ENCODE peak calls at places on chromosomes 3 and 15, in five cellular contexts. A is prostate gland, H is cardiac muscle cell, S is HFFc6, R is B cell. V is an unnamed sample.

GRCh38 chr3:28279770-28280169 is 38.4 kb downstream of the CMC1 start:
- DNase-seq in S (no peak), R (no peak), A (no peak), H (no peak), V (no peak)

GRCh38 chr15:94306700-94307650 is 75.6 kb downstream of the MCTP2 start:
- DNase-seq in A (no peak), S (no peak), H (no peak), R (peak), V (peak)

GRCh38 chr3:95775486-95776094 is 1038.8 kb upstream of the EPHA6 start:
- DNase-seq in S (no peak), A (no peak), H (no peak), R (no peak), V (no peak)

GRCh38 chr3:13533823-13534435 is 15.0 kb upstream of the FBLN2 start:
- DNase-seq in R (no peak), A (no peak), H (no peak), S (no peak), V (no peak)

GRCh38 chr3:49119439-49119838 is 1.2 kb downstream of the USP19 start:
- DNase-seq in S (peak), A (no peak), H (no peak), R (no peak), V (no peak)

GRCh38 chr3:76222115-76222652 is 436.8 kb upstream of the ZNF717 start:
- DNase-seq in R (no peak), S (no peak), A (no peak), H (no peak), V (no peak)

GRCh38 chr3:62873672-62874397 is 1.4 kb downstream of the CADPS start:
- DNase-seq in H (no peak), A (peak), R (no peak), S (no peak), V (no peak)

GRCh38 chr3:124177070-124177469 is 185.1 kb upstream of the ROPN1 start:
- DNase-seq in S (no peak), A (no peak), R (no peak), H (no peak), V (no peak)

GRCh38 chr15:49855917-49856637 is 235.2 kb downstream of the DTWD1 start:
- DNase-seq in R (no peak), S (peak), H (peak), A (no peak), V (no peak)

GRCh38 chr3:147267431-147267830 is 138.9 kb downstream of the ZIC4 start:
- DNase-seq in A (no peak), S (peak), H (no peak), R (no peak), V (no peak)

GRCh38 chr3:52835766-52836470 is 1.1 kb upstream of the MUSTN1 start:
- DNase-seq in S (no peak), A (no peak), H (no peak), R (no peak), V (no peak)

GRCh38 chr3:8741581-8742355 is 8.2 kb downstream of the CAV3 start:
- DNase-seq in H (peak), A (no peak), S (peak), R (no peak), V (no peak)

GRCh38 chr15:52134502-52135144 is 22.0 kb upstream of the BCL2L10 start:
- DNase-seq in H (no peak), S (no peak), R (no peak), A (no peak), V (no peak)
- TF ChIP-seq CTCF in H (no peak), S (no peak), R (no peak), A (no peak), V (no peak)

GRCh38 chr3:179148446-179149238 is 485 bp downstream of the PIK3CA start:
- DNase-seq in A (peak), S (peak), R (peak), H (peak), V (peak)
- TF ChIP-seq CTCF in A (no peak), S (no peak), R (no peak), H (no peak), V (no peak)

GRCh38 chr15:83918011-83918410 is 264.1 kb downstream of the ADAMTSL3 start:
- DNase-seq in R (no peak), A (no peak), S (no peak), H (no peak), V (no peak)

GRCh38 chr15:83922895-83923294 is 269.0 kb downstream of the ADAMTSL3 start:
- DNase-seq in H (no peak), S (no peak), A (no peak), R (no peak), V (no peak)

GRCh38 chr15:83919319-83919830 is 265.5 kb downstream of the ADAMTSL3 start:
- DNase-seq in R (no peak), A (no peak), H (no peak), S (no peak), V (peak)

GRCh38 chr15:83917432-83917831 is 263.5 kb downstream of the ADAMTSL3 start:
- DNase-seq in R (no peak), H (no peak), A (no peak), S (no peak), V (no peak)

DNA sequence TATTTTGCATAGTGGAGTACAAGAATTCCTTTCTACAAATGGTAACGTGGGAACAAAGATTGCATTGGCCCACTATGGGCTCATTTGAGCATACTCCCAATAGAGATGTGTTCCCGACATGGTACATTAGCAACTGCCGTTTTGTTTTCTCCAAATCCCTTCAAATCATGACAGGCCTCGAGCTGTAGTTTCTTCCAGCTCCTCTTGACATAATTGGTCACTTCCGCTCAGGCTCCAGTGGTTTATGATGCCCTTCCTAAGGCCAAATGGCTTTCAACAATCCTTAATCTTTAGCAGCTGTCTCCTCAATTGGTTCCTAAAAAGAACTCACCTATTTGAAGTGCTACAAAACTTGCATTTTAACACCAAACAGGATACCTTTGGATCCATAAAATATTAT is 266.2 kb downstream of the ADAMTSL3 start:
- DNase-seq in R (no peak), H (no peak), A (no peak), S (no peak), V (no peak)
- TF ChIP-seq CTCF in R (no peak), H (no peak), A (no peak), S (no peak), V (no peak)

DNA sequence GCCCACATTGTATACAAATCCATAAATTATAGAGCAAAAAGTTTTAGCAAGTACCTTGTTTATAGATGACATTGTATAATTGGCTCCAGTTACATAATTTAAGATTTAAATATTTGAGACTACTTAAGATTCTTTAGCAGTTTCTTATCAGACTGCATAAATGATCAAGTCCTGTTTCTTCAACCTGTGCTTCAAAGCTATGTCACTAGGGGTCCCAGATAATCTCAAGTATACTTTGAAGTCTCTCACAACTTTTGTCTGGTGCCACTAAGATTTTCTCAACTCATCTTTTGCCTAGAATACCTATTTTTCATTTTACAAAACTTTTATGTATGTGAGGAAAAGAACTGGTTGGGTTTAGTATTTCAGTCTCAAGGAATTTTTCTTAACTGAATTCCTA is 205.5 kb downstream of the STAG1 start:
- DNase-seq in H (peak), A (no peak), R (no peak), S (no peak), V (no peak)
- TF ChIP-seq CTCF in H (peak), A (no peak), R (no peak), S (peak), V (peak)

DNA sequence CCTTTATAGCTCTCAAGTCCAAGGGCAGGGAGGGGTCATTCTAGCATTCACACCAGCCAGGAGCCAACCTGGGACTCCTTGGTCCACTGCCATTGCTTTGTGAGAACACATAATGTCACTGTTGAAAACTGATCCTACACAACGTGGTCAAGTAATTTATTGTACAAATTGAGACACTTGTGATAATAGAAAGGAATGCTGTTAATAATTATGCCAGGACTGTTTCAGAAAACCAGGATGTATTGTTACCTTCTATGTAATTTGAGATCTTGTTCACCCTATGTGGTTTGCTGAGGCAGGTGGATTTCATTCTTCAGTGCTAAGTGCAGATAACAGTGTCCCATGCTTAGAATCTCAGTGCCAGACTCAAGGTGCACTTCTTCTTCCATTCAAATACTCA is 33.3 kb downstream of the TMCO5A start:
- DNase-seq in H (no peak), A (no peak), R (no peak), S (no peak), V (no peak)
- TF ChIP-seq CTCF in H (no peak), A (no peak), R (no peak), S (no peak), V (no peak)

DNA sequence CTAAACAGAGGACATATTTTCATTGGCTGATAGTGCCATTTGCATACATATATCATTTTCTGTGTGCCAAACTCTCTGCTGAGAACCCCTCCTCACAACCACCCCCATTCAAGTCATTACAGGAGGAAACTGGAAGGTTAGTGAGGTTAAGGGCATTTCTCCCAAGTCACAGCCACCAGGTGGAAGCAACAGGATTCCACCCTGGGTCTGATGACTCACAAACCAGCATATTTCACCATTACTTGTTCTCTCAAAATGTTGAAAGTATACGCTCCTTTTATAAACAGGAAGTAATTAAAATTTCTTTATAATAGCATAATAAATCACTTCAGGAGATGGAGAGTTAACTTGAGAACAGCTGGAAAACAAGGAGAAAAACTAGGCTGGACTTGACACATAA is 398.6 kb upstream of the WNT5A start:
- DNase-seq in A (no peak), H (peak), S (no peak), R (no peak), V (no peak)
- TF ChIP-seq CTCF in A (no peak), H (no peak), S (no peak), R (no peak), V (no peak)

GRCh38 chr3:172320468-172320867 is 127.8 kb downstream of the GHSR start:
- DNase-seq in S (no peak), R (no peak), H (no peak), A (no peak), V (no peak)

GRCh38 chr3:172323894-172324590 is 124.2 kb downstream of the GHSR start:
- DNase-seq in R (no peak), S (no peak), A (no peak), H (peak), V (no peak)

GRCh38 chr3:172319653-172320052 is 128.6 kb downstream of the GHSR start:
- DNase-seq in A (no peak), H (no peak), S (no peak), R (no peak), V (no peak)

GRCh38 chr3:172317984-172318383 is 130.3 kb downstream of the GHSR start:
- DNase-seq in S (peak), A (no peak), H (peak), R (no peak), V (no peak)

DNA sequence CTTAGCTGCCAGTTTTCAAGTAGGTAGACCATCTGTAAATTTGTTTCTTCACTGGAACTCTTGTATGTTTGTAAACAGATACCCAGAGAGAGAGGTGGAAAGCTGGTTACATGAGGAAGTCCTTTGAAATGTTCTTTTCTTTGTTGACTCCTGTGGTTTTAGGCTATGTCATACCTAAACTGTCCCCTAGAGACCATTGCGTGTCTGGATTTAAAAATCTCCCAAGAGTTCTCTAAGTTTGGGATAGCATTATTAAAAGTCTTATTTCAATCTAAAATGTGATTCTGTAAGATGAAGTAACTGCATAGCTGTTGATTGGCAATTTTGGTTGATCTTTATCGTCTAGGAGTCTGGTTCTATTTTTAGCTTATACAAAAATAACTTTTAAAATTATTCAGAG is 127.2 kb downstream of the GHSR start:
- DNase-seq in A (no peak), R (no peak), S (no peak), H (peak), V (no peak)
- TF ChIP-seq CTCF in A (no peak), R (no peak), S (peak), H (no peak), V (no peak)